ENCODE peak calls at places on chromosomes 11 and 22, in four cellular contexts. One of them, this sample, is unnamed. For H3K9me3, the result is how much of the 10 kb centered on the place peaks cover.

GRCh38 chr11:85679581-85679980 is 6.4 kb downstream of the CCDC89 start:
- DNase-seq in H1: no peak
- DNase-seq in upper lobe of left lung: no peak
- DNase-seq in endothelial cell of umbilical vein: no peak
- DNase-seq in this sample: no peak

GRCh38 chr11:19805827-19806226 is 93.2 kb downstream of the NAV2 start:
- DNase-seq in H1: no peak
- DNase-seq in upper lobe of left lung: no peak
- DNase-seq in endothelial cell of umbilical vein: no peak
- DNase-seq in this sample: no peak

GRCh38 chr22:17563936-17564391 is 666 bp downstream of the SLC25A18 start:
- DNase-seq in H1: no peak
- DNase-seq in upper lobe of left lung: no peak
- DNase-seq in endothelial cell of umbilical vein: no peak
- DNase-seq in this sample: no peak

GRCh38 chr11:47514825-47515647 is 37.9 kb downstream of the CELF1 start:
- DNase-seq in H1: no peak
- DNase-seq in upper lobe of left lung: no peak
- DNase-seq in endothelial cell of umbilical vein: peak
- DNase-seq in this sample: no peak

GRCh38 chr11:58006940-58007339 is 16.7 kb upstream of the OR9Q1 start:
- DNase-seq in H1: no peak
- DNase-seq in upper lobe of left lung: no peak
- DNase-seq in endothelial cell of umbilical vein: peak
- DNase-seq in this sample: no peak

GRCh38 chr11:132649277-132649676 is 883.0 kb downstream of the OPCML start:
- DNase-seq in H1: no peak
- DNase-seq in upper lobe of left lung: peak
- DNase-seq in endothelial cell of umbilical vein: no peak
- DNase-seq in this sample: no peak

GRCh38 chr11:47050284-47050683 is 113.7 kb downstream of the CSTPP1 start:
- DNase-seq in H1: no peak
- DNase-seq in upper lobe of left lung: no peak
- DNase-seq in endothelial cell of umbilical vein: no peak
- DNase-seq in this sample: no peak

GRCh38 chr11:92527467-92527866 is 302.8 kb downstream of the FAT3 start:
- DNase-seq in H1: no peak
- DNase-seq in upper lobe of left lung: no peak
- DNase-seq in endothelial cell of umbilical vein: no peak
- DNase-seq in this sample: no peak

GRCh38 chr11:66224226-66224850 is 44.1 kb upstream of the RAB1B start:
- DNase-seq in H1: no peak
- DNase-seq in upper lobe of left lung: no peak
- DNase-seq in endothelial cell of umbilical vein: no peak
- DNase-seq in this sample: no peak

GRCh38 chr11:68141247-68142027 is 20.2 kb upstream of the CHKA start:
- DNase-seq in H1: no peak
- DNase-seq in upper lobe of left lung: no peak
- DNase-seq in endothelial cell of umbilical vein: no peak
- DNase-seq in this sample: no peak

GRCh38 chr11:42311944-42312343 is 852.5 kb upstream of the LRRC4C start:
- DNase-seq in H1: no peak
- DNase-seq in upper lobe of left lung: no peak
- DNase-seq in endothelial cell of umbilical vein: no peak
- DNase-seq in this sample: no peak

GRCh38 chr11:107624983-107625779 is 34.2 kb downstream of the ELMOD1 start:
- DNase-seq in H1: no peak
- DNase-seq in upper lobe of left lung: no peak
- DNase-seq in endothelial cell of umbilical vein: no peak
- DNase-seq in this sample: no peak

GRCh38 chr11:43282607-43283440 is 29.0 kb upstream of the API5 start:
- DNase-seq in H1: no peak
- DNase-seq in upper lobe of left lung: no peak
- DNase-seq in endothelial cell of umbilical vein: peak
- DNase-seq in this sample: peak

GRCh38 chr11:121520243-121521144 is 67.7 kb upstream of the SORL1-AS1 start:
- DNase-seq in H1: no peak
- DNase-seq in upper lobe of left lung: no peak
- DNase-seq in endothelial cell of umbilical vein: no peak
- DNase-seq in this sample: no peak

GRCh38 chr22:40533712-40534378 is 102.7 kb downstream of the MRTFA start:
- DNase-seq in H1: no peak
- DNase-seq in upper lobe of left lung: no peak
- DNase-seq in endothelial cell of umbilical vein: peak
- DNase-seq in this sample: no peak

GRCh38 chr22:33917744-33918406 is 2.4 kb downstream of the LARGE1 start:
- DNase-seq in H1: no peak
- DNase-seq in upper lobe of left lung: no peak
- DNase-seq in endothelial cell of umbilical vein: no peak
- DNase-seq in this sample: no peak

GRCh38 chr11:100151944-100152343 is 535.1 kb upstream of the ARHGAP42 start:
- DNase-seq in H1: no peak
- DNase-seq in upper lobe of left lung: no peak
- DNase-seq in endothelial cell of umbilical vein: no peak
- DNase-seq in this sample: no peak

GRCh38 chr22:22113701-22114100 is 130.9 kb upstream of the VPREB1 start:
- DNase-seq in H1: no peak
- DNase-seq in upper lobe of left lung: no peak
- DNase-seq in endothelial cell of umbilical vein: no peak
- DNase-seq in this sample: no peak

GRCh38 chr22:44486538-44486937 is 11.5 kb downstream of the RTL6 start:
- DNase-seq in H1: no peak
- DNase-seq in upper lobe of left lung: peak
- DNase-seq in endothelial cell of umbilical vein: no peak
- DNase-seq in this sample: no peak

GRCh38 chr11:2293396-2294339 is 8.1 kb downstream of the C11orf21 start:
- DNase-seq in H1: no peak
- DNase-seq in upper lobe of left lung: no peak
- DNase-seq in endothelial cell of umbilical vein: no peak
- DNase-seq in this sample: no peak

GRCh38 chr11:70420008-70420464 is 21.7 kb downstream of the CTTN start:
- DNase-seq in H1: no peak
- DNase-seq in upper lobe of left lung: no peak
- DNase-seq in endothelial cell of umbilical vein: peak
- DNase-seq in this sample: no peak

GRCh38 chr11:101436511-101437142 is 147.2 kb downstream of the TRPC6 start:
- DNase-seq in H1: no peak
- DNase-seq in upper lobe of left lung: no peak
- DNase-seq in endothelial cell of umbilical vein: peak
- DNase-seq in this sample: no peak

GRCh38 chr11:95891423-95892177 is 32.3 kb downstream of the MTMR2 start:
- DNase-seq in H1: no peak
- DNase-seq in upper lobe of left lung: no peak
- DNase-seq in endothelial cell of umbilical vein: no peak
- DNase-seq in this sample: no peak

GRCh38 chr11:84390441-84391078 is 1104.4 kb upstream of the CCDC90B start:
- DNase-seq in H1: no peak
- DNase-seq in upper lobe of left lung: no peak
- DNase-seq in endothelial cell of umbilical vein: no peak
- DNase-seq in this sample: no peak

GRCh38 chr22:47457021-47457420 is 694.6 kb downstream of the TBC1D22A start:
- DNase-seq in H1: no peak
- DNase-seq in upper lobe of left lung: peak
- DNase-seq in endothelial cell of umbilical vein: no peak
- DNase-seq in this sample: no peak
- H3K9me3 ChIP-seq in H1: half or more
- H3K9me3 ChIP-seq in upper lobe of left lung: under half
- H3K9me3 ChIP-seq in endothelial cell of umbilical vein: under half
- H3K9me3 ChIP-seq in this sample: under half

GRCh38 chr11:37089439-37089838 is 491.4 kb upstream of the RAG2 start:
- DNase-seq in H1: no peak
- DNase-seq in upper lobe of left lung: no peak
- DNase-seq in endothelial cell of umbilical vein: no peak
- DNase-seq in this sample: no peak

GRCh38 chr11:37088573-37088910 is 490.5 kb upstream of the RAG2 start:
- DNase-seq in H1: no peak
- DNase-seq in upper lobe of left lung: no peak
- DNase-seq in endothelial cell of umbilical vein: no peak
- DNase-seq in this sample: no peak

GRCh38 chr11:37092487-37092886 is 494.5 kb upstream of the RAG2 start:
- DNase-seq in H1: no peak
- DNase-seq in upper lobe of left lung: no peak
- DNase-seq in endothelial cell of umbilical vein: no peak
- DNase-seq in this sample: no peak

DNA sequence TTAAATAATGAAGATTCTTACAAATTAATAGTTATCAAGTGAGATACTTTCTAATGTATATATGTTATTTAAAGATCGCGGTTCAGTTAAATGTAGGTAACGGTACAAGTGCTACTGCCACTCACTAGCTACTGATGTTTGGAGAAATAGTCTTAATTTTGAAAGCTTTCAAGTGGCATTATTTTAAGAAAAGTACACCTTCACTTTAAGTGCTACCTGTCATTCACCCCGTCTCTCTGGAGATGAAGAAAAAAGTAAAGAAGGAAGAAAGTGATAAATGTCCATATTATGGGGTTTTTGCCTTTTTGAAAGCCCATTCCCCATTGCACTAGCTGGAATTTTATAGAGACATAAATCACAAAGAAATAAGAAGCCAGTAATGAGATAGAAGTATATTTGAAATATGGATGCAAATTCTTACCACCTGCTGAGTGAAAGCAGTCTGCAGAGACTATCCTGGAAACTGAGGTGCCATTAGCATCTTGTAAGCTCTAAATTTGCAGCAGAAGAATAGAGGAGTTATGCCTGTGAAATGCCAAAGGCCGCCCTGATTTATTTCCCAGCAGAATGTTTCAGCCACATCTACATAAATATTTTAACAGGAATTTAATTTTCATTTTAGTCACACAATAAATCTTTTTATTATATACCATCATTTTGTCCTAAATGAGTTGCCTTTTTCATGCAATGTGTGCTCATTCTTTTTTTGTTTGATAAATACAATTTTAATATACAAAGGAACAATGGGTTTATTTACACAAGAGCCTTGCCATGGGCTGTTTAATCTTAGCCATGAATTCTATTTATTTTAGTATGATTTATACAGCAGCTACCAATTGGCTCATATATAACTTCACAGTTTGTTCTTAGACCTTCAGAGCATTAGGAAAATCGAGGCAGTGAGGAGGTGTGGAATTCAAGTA is 489.9 kb upstream of the RAG2 start:
- DNase-seq in H1: no peak
- DNase-seq in upper lobe of left lung: no peak
- DNase-seq in endothelial cell of umbilical vein: no peak
- DNase-seq in this sample: no peak
- TF ChIP-seq POLR2AphosphoS5 in H1: no peak
- TF ChIP-seq POLR2AphosphoS5 in upper lobe of left lung: no peak
- TF ChIP-seq POLR2AphosphoS5 in endothelial cell of umbilical vein: no peak
- TF ChIP-seq POLR2AphosphoS5 in this sample: no peak

DNA sequence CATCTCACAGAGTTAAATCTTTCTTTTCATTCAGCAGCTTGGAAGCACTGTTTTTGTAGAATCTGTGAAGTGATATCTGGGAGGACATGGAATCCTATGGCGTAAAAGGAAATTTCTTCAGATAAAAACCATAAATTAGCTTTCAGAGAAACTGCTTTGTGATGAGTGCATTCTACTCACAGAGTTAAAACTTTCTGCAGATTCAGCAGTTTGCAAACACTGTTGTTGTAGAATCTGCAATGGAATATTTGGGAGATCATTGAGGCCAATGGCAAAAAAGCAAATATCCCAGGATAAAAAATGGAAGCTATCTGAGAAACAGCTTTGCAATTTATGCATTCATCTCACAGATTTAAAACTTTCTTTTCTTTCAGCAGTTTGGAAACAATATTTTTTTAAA is 180.6 kb downstream of the OR4A47 start:
- DNase-seq in H1: no peak
- DNase-seq in upper lobe of left lung: no peak
- DNase-seq in endothelial cell of umbilical vein: no peak
- DNase-seq in this sample: no peak
- H3K9me3 ChIP-seq in H1: under half
- H3K9me3 ChIP-seq in upper lobe of left lung: under half
- H3K9me3 ChIP-seq in endothelial cell of umbilical vein: under half
- H3K9me3 ChIP-seq in this sample: half or more

DNA sequence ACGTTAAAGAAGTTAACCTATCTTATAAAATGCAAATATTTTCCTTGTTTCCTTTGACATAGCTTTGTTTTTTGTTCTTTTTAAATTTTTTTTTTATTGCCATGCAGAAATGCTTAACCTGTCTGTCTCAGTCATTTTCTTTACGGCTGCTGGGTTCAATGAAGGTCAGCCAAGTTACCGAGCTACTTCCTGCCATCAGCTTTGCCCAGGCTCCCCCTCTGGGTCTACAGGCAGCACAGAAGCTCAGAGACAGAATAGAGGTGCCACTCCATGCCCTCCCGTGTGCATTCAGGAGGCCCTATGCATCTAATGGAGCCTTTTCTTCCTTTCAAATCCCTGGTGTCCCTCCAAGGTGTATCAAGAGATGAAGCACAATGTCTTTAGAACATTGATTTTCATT is 411.0 kb upstream of the NARS2 start:
- DNase-seq in H1: no peak
- DNase-seq in upper lobe of left lung: no peak
- DNase-seq in endothelial cell of umbilical vein: no peak
- DNase-seq in this sample: no peak
- TF ChIP-seq POLR2AphosphoS5 in H1: no peak
- TF ChIP-seq POLR2AphosphoS5 in upper lobe of left lung: no peak
- TF ChIP-seq POLR2AphosphoS5 in endothelial cell of umbilical vein: no peak
- TF ChIP-seq POLR2AphosphoS5 in this sample: no peak

GRCh38 chr22:49177666-49178065 is 650.0 kb downstream of the BRD1 start:
- DNase-seq in H1: no peak
- DNase-seq in upper lobe of left lung: no peak
- DNase-seq in endothelial cell of umbilical vein: no peak
- DNase-seq in this sample: no peak

GRCh38 chr22:49178246-49179005 is 649.2 kb downstream of the BRD1 start:
- DNase-seq in H1: no peak
- DNase-seq in upper lobe of left lung: peak
- DNase-seq in endothelial cell of umbilical vein: no peak
- DNase-seq in this sample: peak

GRCh38 chr22:49180683-49181024 is 647.0 kb downstream of the BRD1 start:
- DNase-seq in H1: no peak
- DNase-seq in upper lobe of left lung: no peak
- DNase-seq in endothelial cell of umbilical vein: no peak
- DNase-seq in this sample: no peak

GRCh38 chr22:49179886-49180682 is 647.6 kb downstream of the BRD1 start:
- DNase-seq in H1: no peak
- DNase-seq in upper lobe of left lung: peak
- DNase-seq in endothelial cell of umbilical vein: no peak
- DNase-seq in this sample: peak

DNA sequence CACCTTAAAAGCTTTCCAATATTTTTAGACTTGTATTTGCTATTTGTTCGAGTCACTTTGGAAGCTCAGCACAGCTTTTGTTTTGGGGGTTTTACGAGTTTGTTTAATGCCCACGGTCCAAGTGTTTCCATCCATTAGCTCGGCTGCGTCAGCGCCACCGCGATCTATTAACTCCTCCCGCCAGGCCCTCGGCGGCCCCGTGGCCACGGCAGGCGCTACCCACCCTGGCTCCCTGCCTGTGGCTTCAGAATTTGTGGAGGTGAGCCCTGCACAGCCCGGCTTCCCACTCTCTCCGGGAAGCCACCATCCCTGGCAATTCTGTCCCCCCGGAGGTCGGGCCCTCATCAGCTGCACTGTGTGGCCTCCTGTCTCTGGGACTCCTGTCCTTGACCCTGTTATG is 648.5 kb downstream of the BRD1 start:
- DNase-seq in H1: no peak
- DNase-seq in upper lobe of left lung: peak
- DNase-seq in endothelial cell of umbilical vein: no peak
- DNase-seq in this sample: peak
- H3K9me3 ChIP-seq in H1: under half
- H3K9me3 ChIP-seq in upper lobe of left lung: under half
- H3K9me3 ChIP-seq in endothelial cell of umbilical vein: under half
- H3K9me3 ChIP-seq in this sample: under half

GRCh38 chr22:27794244-27794643 is 7.3 kb downstream of the MN1 start:
- DNase-seq in H1: no peak
- DNase-seq in upper lobe of left lung: no peak
- DNase-seq in endothelial cell of umbilical vein: no peak
- DNase-seq in this sample: no peak
- TF ChIP-seq POLR2AphosphoS5 in H1: no peak
- TF ChIP-seq POLR2AphosphoS5 in upper lobe of left lung: no peak
- TF ChIP-seq POLR2AphosphoS5 in endothelial cell of umbilical vein: no peak
- TF ChIP-seq POLR2AphosphoS5 in this sample: no peak